ENCODE peak calls at places on chromosomes 11 and 22, in four cellular contexts. B is ovary, L is body of pancreas, G is foreskin fibroblast. V is an unnamed sample.

GRCh38 chr11:111602865-111603632 is 800 bp downstream of the SIK2 start:
- DNase-seq in B (no peak), L (peak), G (peak), V (no peak)

GRCh38 chr22:22085702-22086500 is 103.3 kb upstream of the TOP3B start:
- DNase-seq in B (no peak), L (no peak), G (peak), V (no peak)

GRCh38 chr22:50207383-50208031 is 6.7 kb downstream of the SELENOO start:
- DNase-seq in B (no peak), L (no peak), G (no peak), V (no peak)

GRCh38 chr11:112961751-112962747 is 829 bp downstream of the NCAM1 start:
- DNase-seq in B (peak), L (no peak), G (peak), V (no peak)

GRCh38 chr11:36030707-36031365 is 87.0 kb downstream of the LDLRAD3 start:
- DNase-seq in B (no peak), L (no peak), G (peak), V (no peak)

GRCh38 chr22:29831958-29832357 is 6.1 kb downstream of the ASCC2 start:
- DNase-seq in B (no peak), L (no peak), G (no peak), V (no peak)

GRCh38 chr11:10529279-10529678 is 11.7 kb downstream of the RNF141 start:
- DNase-seq in B (no peak), L (no peak), G (peak), V (no peak)

GRCh38 chr22:36541831-36542391 is 12.9 kb upstream of the EIF3D start:
- DNase-seq in B (no peak), L (no peak), G (peak), V (no peak)

DNA sequence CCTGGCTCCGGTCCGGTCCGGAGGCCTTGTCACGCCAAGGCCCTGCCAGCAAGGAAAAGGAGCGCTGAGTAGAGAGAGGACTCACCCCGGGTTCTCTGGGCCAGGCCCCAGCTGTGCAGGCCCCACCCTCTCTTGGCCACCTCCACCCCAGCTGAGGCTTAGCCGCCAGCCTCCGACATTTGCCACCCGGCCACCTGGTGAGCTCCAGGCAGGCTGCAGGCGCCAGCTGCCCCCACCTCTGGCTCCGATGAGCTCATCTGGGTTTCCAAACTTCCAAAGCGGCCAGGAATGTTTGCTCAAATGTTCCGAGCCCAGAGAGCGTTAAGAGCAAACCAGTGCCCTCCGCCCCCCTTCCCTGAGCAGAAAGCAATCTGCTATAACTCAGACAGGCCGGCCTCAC is 9.0 kb upstream of the MN1 start:
- DNase-seq in B (peak), L (peak), G (peak), V (no peak)
- H3K4me3 ChIP-seq in B (no peak), L (no peak), G (no peak), V (no peak)

GRCh38 chr11:34652191-34652958 is 31.5 kb downstream of the EHF start:
- DNase-seq in B (no peak), L (no peak), G (no peak), V (no peak)

GRCh38 chr11:34653031-34653430 is 32.1 kb downstream of the EHF start:
- DNase-seq in B (no peak), L (no peak), G (no peak), V (no peak)

GRCh38 chr11:34654491-34655334 is 33.8 kb downstream of the EHF start:
- DNase-seq in B (no peak), L (peak), G (peak), V (no peak)

GRCh38 chr11:34655335-34656008 is 34.6 kb downstream of the EHF start:
- DNase-seq in B (no peak), L (no peak), G (peak), V (no peak)

DNA sequence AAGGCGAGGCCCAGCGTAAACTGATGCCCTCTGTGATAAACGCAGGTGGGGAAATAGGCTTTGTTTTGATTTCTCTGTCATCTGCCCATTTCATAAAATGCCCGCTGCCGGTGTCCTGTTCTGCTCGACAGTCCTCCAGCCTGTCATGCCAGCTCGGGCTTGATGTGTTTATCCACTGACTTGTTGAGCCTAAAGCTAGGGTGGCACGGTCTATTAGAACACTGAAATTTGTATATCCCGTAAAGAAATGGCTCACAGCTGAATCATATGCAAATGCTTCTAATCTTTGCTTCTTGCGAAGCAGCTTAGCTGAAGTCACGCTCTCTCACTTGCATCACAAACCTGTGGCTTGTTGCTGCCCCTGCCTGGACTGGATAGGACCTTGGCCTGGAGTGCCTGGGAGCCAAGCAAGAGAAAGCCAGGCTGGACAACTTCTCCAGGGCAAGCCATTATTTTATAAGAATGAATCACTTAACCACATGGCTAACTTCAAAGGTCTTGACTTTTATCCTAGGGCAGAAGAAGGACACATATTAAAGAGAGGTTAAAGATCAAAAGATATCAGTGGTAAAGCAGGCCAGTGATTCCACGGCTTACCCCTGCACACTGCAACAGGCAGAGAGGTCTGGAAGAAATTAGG is 33.1 kb downstream of the EHF start:
- DNase-seq in B (no peak), L (peak), G (peak), V (no peak)
- TF ChIP-seq CTCF in B (no peak), L (peak), G (peak), V (no peak)

DNA sequence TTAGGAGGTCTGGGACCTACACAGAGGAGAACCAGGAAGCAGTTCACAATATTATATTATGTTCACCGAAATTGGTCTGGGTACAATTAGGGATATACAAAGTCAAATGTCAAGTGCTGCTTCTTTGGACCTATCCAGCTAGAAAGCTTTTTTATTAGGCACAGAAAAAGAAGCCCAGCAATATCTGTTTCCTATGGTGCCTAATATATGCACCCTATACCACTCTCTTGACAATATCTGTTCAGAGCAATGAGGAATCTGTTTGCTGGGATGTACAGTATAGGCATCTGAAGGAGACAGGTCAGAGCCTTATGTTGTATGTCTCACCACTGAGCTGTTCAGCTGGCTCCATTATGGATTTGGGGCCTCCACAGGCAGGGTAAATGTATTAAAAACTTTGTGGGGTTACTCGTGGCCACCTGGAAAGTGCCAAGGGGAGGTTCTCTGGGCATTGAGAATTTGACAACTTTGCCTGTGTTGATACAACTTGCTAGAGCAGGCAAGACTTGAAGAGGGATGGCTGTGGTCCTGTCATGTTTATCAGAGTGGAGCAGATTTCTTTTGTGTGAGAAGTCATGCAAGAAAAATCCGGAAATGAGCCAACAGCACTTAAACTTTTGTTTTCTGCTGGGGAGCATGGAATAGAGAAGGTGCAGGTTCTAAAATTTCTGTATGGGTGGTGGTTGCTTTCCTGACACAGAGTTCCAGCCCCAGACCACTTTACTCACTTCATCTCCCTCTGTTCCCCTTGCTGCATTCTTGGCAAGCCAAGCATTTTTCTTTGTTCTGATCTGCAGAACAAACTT is 10.1 kb downstream of the STIM1 start:
- DNase-seq in B (no peak), L (no peak), G (peak), V (peak)
- H3K4me3 ChIP-seq in B (no peak), L (no peak), G (no peak), V (no peak)

DNA sequence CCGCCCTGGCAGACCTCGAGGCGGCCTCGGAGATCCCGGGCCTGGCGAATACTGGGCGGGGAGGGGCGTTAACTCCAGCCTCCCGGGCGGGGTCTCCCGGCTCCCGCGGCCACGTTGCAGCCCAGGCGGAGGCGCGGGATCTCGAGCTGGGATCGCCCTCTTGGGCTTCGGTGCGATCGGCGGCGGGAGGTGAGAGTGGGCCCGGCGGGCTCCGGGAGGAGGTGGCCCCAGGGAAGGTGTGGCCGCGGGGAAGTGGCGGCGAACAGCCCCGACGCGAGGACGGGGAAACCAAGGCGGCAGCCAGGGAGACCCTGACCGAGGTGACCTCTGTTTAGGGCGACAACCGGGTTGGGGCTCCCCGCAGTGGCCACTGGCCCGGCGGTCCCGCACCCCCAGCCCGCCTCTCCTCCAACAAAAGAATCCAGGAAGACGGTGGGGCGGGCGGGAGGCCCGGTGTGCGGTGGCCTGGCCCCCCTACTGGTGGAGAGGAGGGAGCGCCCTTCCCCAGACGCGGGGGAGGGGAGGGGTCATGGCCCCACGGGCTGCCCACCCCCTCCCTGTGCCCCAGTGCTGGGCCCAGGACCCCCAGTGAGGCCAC is at the start of gene PHETA2:
- DNase-seq in B (peak), L (peak), G (peak), V (no peak)
- TF ChIP-seq CTCF in B (peak), L (peak), G (peak), V (peak)

DNA sequence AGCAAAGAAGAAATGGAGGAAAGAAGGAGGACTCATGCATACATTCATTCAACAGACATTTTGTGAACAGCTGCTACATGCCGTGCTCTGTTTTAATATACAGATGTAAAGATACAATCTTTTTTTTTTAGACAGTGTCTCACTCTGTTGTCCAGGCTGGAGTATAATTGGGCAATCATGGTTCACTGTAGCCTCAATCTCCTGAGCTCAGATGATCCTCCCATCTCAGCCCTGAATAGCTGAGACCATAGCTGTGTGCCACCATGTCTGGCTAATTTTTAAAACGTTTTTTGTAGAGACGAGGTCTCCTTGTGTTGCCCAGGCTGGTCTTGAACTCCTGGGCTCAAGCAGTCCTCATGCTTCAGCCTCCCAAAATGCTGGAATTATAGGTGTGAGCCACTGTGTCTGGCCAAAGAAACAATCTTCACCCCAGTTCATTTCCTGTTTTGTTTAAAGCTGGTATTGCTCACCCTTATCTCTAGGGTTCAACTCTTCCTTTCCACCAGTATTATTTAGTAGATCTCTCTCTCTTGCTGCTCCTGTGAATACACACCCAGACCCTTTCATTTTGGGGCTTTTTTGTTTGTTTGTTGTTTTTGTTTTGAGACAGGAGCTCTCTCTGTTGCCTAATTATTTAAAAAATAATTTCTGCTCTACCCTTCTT is 69.8 kb downstream of the RNF169 start:
- DNase-seq in B (no peak), L (no peak), G (no peak), V (no peak)
- H3K4me3 ChIP-seq in B (no peak), L (no peak), G (no peak), V (no peak)

GRCh38 chr11:30914143-30914762 is 328.1 kb upstream of the MPPED2 start:
- DNase-seq in B (no peak), L (peak), G (no peak), V (no peak)
- TF ChIP-seq CTCF in B (no peak), L (peak), G (peak), V (peak)

DNA sequence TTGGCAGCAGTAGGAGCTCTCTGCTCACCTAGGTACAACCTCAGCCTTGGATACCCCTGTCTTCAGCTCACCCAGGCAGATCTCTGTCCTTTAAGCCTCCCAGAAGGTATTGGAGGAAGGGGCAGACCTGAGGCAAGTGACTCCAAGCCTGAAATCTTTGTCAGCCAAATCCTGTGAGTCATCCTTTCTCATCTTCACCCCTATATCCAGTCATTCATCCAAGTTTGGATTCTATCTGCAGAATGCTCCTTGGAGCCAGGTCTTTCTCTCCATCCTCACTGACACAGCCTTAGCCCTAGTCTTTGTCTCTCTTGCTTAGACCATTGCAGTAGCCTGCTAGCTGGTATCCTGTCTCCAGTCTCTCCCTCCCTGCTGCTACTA is 10.4 kb upstream of the THY1 start:
- DNase-seq in B (no peak), L (no peak), G (peak), V (no peak)
- H3K4me3 ChIP-seq in B (no peak), L (no peak), G (peak), V (no peak)

DNA sequence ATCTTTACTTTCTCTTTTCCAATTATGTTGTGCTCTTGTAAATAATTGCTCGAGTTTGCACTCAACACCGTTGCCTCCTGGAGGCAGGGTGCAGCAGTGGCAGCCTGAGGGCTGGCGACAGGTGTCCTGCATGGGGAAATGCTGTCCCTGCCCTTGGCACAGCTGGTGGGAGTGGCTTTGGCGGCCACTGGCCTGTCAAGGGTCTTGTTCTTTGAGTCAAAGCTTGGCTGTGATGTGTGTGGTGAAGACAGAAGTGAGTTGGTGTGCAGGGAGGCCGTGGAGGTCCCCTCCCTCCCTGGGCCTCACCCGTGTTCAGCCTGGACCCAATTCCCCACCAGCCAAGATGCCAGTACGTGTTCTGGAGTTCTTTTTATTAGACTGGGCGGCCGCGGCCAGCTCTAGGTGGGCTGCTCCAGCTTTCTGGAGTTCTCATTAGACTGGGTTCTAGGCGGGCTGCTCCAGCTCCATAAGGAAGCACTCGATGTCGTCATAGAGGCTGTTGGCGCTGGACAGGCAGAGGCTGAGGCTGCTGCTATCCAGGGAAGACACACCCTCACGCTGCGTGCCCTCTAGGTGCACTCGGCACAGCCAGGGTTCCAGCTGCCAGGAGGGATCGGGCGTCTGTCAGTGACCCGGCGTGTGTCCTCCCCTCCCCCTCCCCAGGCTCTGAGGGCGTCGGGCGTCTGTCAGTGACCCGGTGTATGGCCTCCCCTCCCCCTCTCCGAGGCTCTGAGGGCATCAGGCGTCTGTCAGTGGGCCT is 3.4 kb downstream of the IRF7 start:
- DNase-seq in B (no peak), L (no peak), G (peak), V (no peak)
- TF ChIP-seq CTCF in B (no peak), L (no peak), G (peak), V (peak)

GRCh38 chr22:41560095-41560487 is 719 bp upstream of the CSDC2 start:
- DNase-seq in B (peak), L (no peak), G (no peak), V (no peak)

GRCh38 chr22:41562461-41562860 is 1.7 kb downstream of the CSDC2 start:
- DNase-seq in B (no peak), L (no peak), G (no peak), V (no peak)

GRCh38 chr22:41563051-41563711 is 2.4 kb downstream of the CSDC2 start:
- DNase-seq in B (peak), L (peak), G (peak), V (no peak)

GRCh38 chr22:41561788-41562187 is 978 bp downstream of the CSDC2 start:
- DNase-seq in B (no peak), L (peak), G (no peak), V (no peak)

DNA sequence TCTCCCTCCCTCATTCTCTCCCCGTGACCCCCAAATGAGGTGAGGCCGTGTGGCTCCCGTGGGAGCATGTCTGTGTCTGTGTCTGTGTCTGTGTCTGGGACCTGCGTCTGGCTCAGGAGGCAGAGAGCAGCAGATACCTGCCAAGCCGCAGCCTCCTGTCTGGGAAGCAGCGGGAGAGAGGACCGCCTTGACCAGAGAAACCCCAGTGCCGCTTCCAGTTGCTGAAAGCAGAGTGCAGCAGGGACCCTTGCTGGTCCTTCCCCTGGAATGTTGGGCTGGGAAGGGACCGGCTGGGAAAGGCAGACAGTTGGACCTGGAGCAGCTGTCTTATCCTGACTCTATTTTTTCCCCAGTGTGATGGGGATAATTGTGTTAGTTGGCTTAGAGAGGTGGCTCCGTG is 525 bp downstream of the CSDC2 start:
- DNase-seq in B (no peak), L (peak), G (no peak), V (no peak)
- H3K4me3 ChIP-seq in B (peak), L (peak), G (peak), V (no peak)

DNA sequence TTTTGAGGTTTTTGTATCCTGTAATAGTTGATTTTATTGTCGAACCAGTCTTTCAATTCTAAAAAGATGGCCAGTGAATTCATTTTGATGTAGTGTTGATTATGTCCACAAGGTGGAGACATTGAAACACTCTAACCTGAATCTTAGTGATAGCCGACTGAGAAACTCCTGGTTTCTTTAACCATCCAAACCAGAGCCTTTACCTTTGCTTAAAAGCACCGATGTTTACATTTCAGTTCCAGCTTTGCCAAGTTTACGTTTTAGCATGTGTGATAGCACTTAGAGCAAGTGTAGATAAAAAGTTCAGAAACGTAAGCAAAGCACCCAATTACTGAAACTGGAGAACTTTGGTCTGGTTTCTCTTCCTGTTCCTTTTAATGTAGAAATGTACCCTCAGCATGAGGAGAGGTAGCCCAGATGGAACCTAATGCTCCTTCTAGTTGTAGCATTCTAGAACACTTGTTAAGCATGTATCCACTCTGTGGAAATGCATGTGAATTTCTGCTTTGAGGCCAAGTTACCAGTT is 208.7 kb downstream of the DBX1 start:
- DNase-seq in B (no peak), L (no peak), G (peak), V (peak)
- TF ChIP-seq CTCF in B (peak), L (peak), G (peak), V (peak)

V was measured in GM12864.